ENCODE peak calls at places on chromosomes 7 and 10, in seven cellular contexts. B is A549, J is GM12878, O is tibial nerve, C is transverse colon, K is SK-N-SH, F is H1. P is an unnamed sample.

GRCh38 chr7:149771199-149771636 is 2.2 kb downstream of the ZNF467 start:
- DNase-seq in B (no peak), J (no peak), O (no peak), C (peak), K (no peak), F (no peak), P (peak)

GRCh38 chr7:16753932-16754571 is 497 bp downstream of the TSPAN13 start:
- DNase-seq in B (no peak), J (no peak), O (no peak), C (peak), K (peak), F (no peak), P (peak)

GRCh38 chr7:14834456-14834855 is 68.1 kb downstream of the DGKB start:
- DNase-seq in B (no peak), J (no peak), O (no peak), C (no peak), K (no peak), F (no peak), P (no peak)

GRCh38 chr10:88735661-88736060 is 24.2 kb upstream of the LIPN start:
- DNase-seq in B (no peak), J (no peak), O (no peak), C (no peak), K (no peak), F (no peak), P (no peak)

GRCh38 chr7:95471076-95471475 is 14.7 kb upstream of the ASB4 start:
- DNase-seq in B (no peak), J (no peak), O (no peak), C (no peak), K (no peak), F (no peak), P (no peak)

GRCh38 chr10:6647811-6648526 is 67.9 kb upstream of the PRKCQ start:
- DNase-seq in B (peak), J (no peak), O (no peak), C (peak), K (peak), F (peak), P (peak)

GRCh38 chr10:44008270-44008916 is 359.7 kb upstream of the ZNF32 start:
- DNase-seq in B (peak), J (peak), O (no peak), C (no peak), K (no peak), F (no peak), P (no peak)

GRCh38 chr7:26486153-26486552 is 194.5 kb downstream of the SNX10 start:
- DNase-seq in B (no peak), J (no peak), O (no peak), C (no peak), K (no peak), F (no peak), P (no peak)

GRCh38 chr7:36355490-36355889 is 34.2 kb upstream of the ANLN start:
- DNase-seq in B (no peak), J (no peak), O (no peak), C (no peak), K (peak), F (no peak), P (no peak)

GRCh38 chr10:124225468-124226270 is 132.3 kb upstream of the CHST15 start:
- DNase-seq in B (no peak), J (no peak), O (no peak), C (no peak), K (no peak), F (no peak), P (peak)

GRCh38 chr7:43076189-43076605 is 36.2 kb upstream of the HECW1 start:
- DNase-seq in B (no peak), J (peak), O (no peak), C (no peak), K (no peak), F (no peak), P (no peak)

GRCh38 chr10:31603245-31604087 is 284.4 kb downstream of the ZEB1 start:
- DNase-seq in B (peak), J (peak), O (peak), C (peak), K (peak), F (peak), P (peak)

GRCh38 chr10:48697821-48698764 is 13.4 kb downstream of the WDFY4 start:
- DNase-seq in B (no peak), J (no peak), O (no peak), C (no peak), K (no peak), F (no peak), P (no peak)

GRCh38 chr10:109456566-109457361 is 466.5 kb downstream of the XPNPEP1 start:
- DNase-seq in B (no peak), J (no peak), O (no peak), C (no peak), K (peak), F (no peak), P (no peak)

GRCh38 chr7:132569884-132570614 is 6.2 kb downstream of the PLXNA4 start:
- DNase-seq in B (no peak), J (no peak), O (no peak), C (no peak), K (no peak), F (no peak), P (no peak)

GRCh38 chr7:96775046-96775445 is 65.4 kb upstream of the SEM1 start:
- DNase-seq in B (no peak), J (no peak), O (no peak), C (no peak), K (no peak), F (no peak), P (no peak)

GRCh38 chr7:87570178-87570577 is 30.5 kb downstream of the ABCB1 start:
- DNase-seq in B (no peak), J (no peak), O (no peak), C (no peak), K (no peak), F (no peak), P (no peak)

GRCh38 chr10:72126184-72126871 is 38.0 kb upstream of the SPOCK2 start:
- DNase-seq in B (peak), J (no peak), O (no peak), C (no peak), K (peak), F (no peak), P (no peak)

GRCh38 chr7:128194533-128195282 is 46.4 kb upstream of the LEP start:
- DNase-seq in B (no peak), J (no peak), O (no peak), C (no peak), K (peak), F (no peak), P (no peak)

GRCh38 chr10:122462533-122463465 is 1.4 kb downstream of the HTRA1 start:
- DNase-seq in B (no peak), J (no peak), O (no peak), C (no peak), K (peak), F (no peak), P (no peak)

GRCh38 chr10:12081879-12082560 is 13.3 kb downstream of the DHTKD1 start:
- DNase-seq in B (no peak), J (no peak), O (no peak), C (no peak), K (no peak), F (no peak), P (no peak)

GRCh38 chr7:53988376-53988775 is 553.8 kb upstream of the VSTM2A start:
- DNase-seq in B (no peak), J (no peak), O (no peak), C (no peak), K (no peak), F (no peak), P (no peak)

GRCh38 chr10:109695988-109696387 is 227.3 kb downstream of the XPNPEP1 start:
- DNase-seq in B (no peak), J (no peak), O (no peak), C (no peak), K (no peak), F (no peak), P (no peak)

GRCh38 chr10:29773675-29774091 is 138.9 kb upstream of the SVIL start:
- DNase-seq in B (no peak), J (no peak), O (no peak), C (no peak), K (peak), F (no peak), P (no peak)

GRCh38 chr7:139230484-139230773 is 608 bp upstream of the UBN2 start:
- DNase-seq in B (no peak), J (no peak), O (no peak), C (no peak), K (no peak), F (no peak), P (no peak)

GRCh38 chr7:91020611-91021385 is 243.4 kb upstream of the FZD1 start:
- DNase-seq in B (no peak), J (no peak), O (no peak), C (no peak), K (no peak), F (no peak), P (no peak)

GRCh38 chr7:127239814-127240213 is 12.9 kb downstream of the GRM8 start:
- DNase-seq in B (no peak), J (no peak), O (no peak), C (no peak), K (no peak), F (no peak), P (no peak)

GRCh38 chr7:152966189-152966588 is 206.6 kb downstream of the ACTR3B start:
- DNase-seq in B (no peak), J (no peak), O (no peak), C (no peak), K (no peak), F (no peak), P (no peak)

GRCh38 chr10:116461680-116462079 is 34.0 kb downstream of the PNLIPRP3 start:
- DNase-seq in B (no peak), J (no peak), O (no peak), C (no peak), K (no peak), F (no peak), P (no peak)

GRCh38 chr7:140631006-140631405 is 9.6 kb downstream of the DENND2A start:
- DNase-seq in B (no peak), J (no peak), O (no peak), C (no peak), K (no peak), F (no peak), P (no peak)

GRCh38 chr10:114629083-114629823 is 28.8 kb downstream of the ABLIM1 start:
- DNase-seq in B (no peak), J (no peak), O (no peak), C (no peak), K (no peak), F (no peak), P (no peak)

GRCh38 chr10:110056822-110057221 is 49.0 kb downstream of the ADD3 start:
- DNase-seq in B (no peak), J (no peak), O (no peak), C (no peak), K (no peak), F (no peak), P (no peak)

GRCh38 chr10:88411772-88412349 is 171.3 kb downstream of the RNLS start:
- DNase-seq in B (no peak), J (no peak), O (no peak), C (no peak), K (no peak), F (no peak), P (no peak)

GRCh38 chr10:77600640-77601039 is 37.0 kb downstream of the KCNMA1 start:
- DNase-seq in B (no peak), J (no peak), O (no peak), C (no peak), K (no peak), F (no peak), P (no peak)

GRCh38 chr10:62437696-62438095 is 63.5 kb downstream of the ZNF365 start:
- DNase-seq in B (peak), J (no peak), O (no peak), C (no peak), K (peak), F (no peak), P (no peak)

GRCh38 chr10:119652361-119652760 is 1.2 kb downstream of the BAG3 start:
- DNase-seq in B (peak), J (no peak), O (no peak), C (no peak), K (no peak), F (no peak), P (no peak)

GRCh38 chr10:6743291-6743849 is 163.3 kb upstream of the PRKCQ start:
- DNase-seq in B (no peak), J (no peak), O (no peak), C (no peak), K (no peak), F (no peak), P (no peak)

GRCh38 chr7:69047166-69047760 is 551.0 kb upstream of the AUTS2 start:
- DNase-seq in B (no peak), J (no peak), O (no peak), C (no peak), K (no peak), F (no peak), P (no peak)

GRCh38 chr7:69049341-69049740 is 548.9 kb upstream of the AUTS2 start:
- DNase-seq in B (no peak), J (no peak), O (no peak), C (no peak), K (no peak), F (no peak), P (no peak)

GRCh38 chr7:69052447-69052846 is 545.8 kb upstream of the AUTS2 start:
- DNase-seq in B (no peak), J (no peak), O (no peak), C (no peak), K (no peak), F (no peak), P (no peak)
- TF ChIP-seq EP300 in B (no peak), J (no peak), O (no peak), C (no peak), K (no peak), F (no peak), P (no peak)

DNA sequence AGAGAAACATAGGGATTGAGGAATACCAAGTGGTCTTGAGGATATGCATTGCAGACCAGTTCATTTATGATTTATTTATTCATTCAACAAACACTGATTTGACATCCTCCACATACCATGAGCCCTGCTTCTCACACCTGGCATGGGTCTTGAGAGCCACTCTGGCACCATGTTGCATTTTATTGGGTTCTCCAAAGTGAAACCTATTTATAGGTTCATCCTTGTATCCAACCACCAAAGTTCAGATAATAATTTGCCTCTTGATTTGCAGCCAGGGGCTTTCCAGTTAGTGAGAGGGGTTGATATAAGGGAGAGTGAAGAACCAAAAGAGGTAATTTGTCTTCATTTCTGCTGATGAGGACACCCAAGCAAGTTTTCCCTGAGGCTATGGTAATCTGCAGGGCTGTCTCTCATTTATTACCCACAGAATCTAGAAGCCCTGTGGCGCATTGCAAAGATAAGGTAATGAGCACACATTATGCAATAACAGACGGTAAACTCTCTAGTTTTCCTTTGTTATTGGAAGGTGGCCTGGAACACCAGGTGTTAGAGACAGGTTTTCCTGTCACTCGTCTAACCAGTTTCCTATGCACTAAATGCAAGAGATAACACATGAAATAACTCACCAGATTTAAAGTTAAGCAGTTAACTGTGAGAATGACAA is 28.8 kb upstream of the ICA1 start:
- DNase-seq in B (no peak), J (no peak), O (no peak), C (no peak), K (peak), F (no peak), P (peak)
- TF ChIP-seq EP300 in B (no peak), J (no peak), O (no peak), C (no peak), K (peak), F (no peak), P (no peak)

DNA sequence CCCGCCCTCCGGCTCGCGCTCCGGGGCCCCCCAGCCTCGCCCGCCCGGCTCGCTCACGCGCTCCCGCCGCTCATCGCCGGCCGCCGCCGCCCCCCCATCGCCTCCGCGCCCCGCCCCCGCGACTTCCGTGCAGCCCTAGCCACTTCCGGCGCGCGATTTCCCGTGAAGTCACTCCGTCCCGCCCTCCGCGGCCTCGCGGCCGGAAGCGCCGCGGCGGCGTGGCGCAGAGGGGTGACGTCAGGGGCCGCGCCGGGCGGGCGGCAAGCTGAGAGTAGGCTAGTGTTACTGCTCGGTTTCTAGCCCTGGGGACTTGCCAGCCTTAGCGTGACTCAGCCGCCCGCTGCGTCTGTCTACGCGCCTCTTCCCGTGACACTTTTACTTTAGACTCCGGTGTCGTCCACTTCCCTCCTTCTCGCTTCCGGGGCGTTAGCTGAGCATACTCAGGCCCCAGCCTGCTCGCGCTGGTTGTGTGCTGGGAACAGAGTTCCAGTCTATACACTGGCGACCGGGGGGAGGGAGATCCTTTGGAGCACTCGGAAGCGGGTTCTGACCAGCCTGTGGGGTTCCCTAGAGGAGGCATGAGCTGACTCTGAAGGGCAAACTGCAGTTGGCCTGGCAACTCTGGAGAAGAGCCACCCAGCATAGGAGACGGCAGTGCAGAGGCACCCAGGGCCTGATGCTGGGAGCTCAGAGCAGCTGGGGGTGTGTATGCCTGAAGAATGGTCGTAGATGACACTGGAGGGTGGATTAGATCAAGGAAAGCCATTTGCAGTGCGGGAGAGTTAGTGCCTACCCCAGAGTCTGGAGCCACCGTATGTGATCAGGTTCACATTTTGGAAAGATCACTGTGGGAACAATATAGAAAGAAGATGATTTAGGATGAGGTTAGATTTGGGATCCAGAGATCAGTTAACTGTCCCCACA is at the start of gene PURB:
- DNase-seq in B (peak), J (peak), O (peak), C (peak), K (peak), F (peak), P (peak)
- TF ChIP-seq EP300 in B (no peak), J (peak), O (no peak), C (peak), K (peak), F (peak), P (no peak)

DNA sequence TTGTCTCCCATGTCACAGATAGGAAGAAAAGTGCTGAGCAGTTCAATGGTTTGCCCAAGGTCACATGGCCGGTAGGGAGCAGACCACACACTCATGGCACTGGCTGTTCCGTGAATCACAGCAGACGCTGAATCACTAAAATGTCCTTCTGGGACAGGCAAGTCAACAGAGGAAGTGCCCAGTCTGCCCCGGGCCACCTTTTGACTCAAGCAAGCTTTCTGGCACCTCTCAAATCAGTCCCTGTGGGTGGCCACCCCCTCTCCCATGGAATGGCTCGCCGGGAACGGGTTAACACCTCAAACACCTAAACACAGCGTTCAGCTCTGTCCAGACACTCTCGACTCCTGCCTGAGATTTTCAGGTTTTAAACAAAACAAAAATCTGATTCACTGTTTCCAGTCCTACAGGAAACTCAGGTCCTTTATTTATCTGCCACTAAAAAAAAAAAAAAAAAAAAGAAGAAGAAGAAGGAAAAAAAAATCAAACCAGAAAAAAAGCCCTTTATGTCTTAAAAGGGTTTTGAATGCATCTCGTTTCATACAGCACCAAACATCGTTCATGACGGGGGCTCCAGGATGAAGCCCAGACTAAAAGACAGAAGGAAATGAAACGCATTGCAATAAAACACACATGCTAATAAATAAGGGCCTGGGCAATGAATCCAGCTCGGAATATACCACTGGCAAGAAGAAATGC is 15.4 kb downstream of the CARD11 start:
- DNase-seq in B (peak), J (no peak), O (no peak), C (peak), K (peak), F (no peak), P (peak)
- TF ChIP-seq EP300 in B (peak), J (no peak), O (no peak), C (no peak), K (no peak), F (no peak), P (no peak)

DNA sequence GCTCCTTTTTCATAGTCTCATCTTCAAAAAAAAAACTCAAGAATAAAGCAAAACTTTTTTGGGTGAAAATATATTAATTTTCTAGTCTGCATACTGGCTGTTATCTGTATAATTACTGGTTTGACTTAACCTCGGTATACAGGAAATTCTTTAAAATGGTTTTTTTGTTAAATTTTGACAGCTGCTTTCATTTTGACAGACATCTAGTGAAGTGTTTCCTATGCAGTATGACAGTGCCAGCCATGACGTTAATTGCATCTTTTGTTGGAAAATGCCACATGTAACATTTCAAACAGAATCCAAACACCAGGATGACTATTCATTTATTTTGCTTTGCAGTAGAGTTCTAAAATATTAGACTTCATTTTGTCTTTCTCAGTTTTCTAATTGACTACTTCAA is 460.4 kb downstream of the NXPH1 start:
- DNase-seq in B (no peak), J (no peak), O (no peak), C (no peak), K (no peak), F (no peak), P (no peak)
- TF ChIP-seq EP300 in B (no peak), J (no peak), O (no peak), C (no peak), K (no peak), F (no peak), P (no peak)

GRCh38 chr10:102984086-102984485 is 66.0 kb downstream of the CNNM2 start:
- DNase-seq in B (no peak), J (no peak), O (no peak), C (no peak), K (no peak), F (no peak), P (no peak)

GRCh38 chr10:102985811-102986210 is 67.7 kb downstream of the CNNM2 start:
- DNase-seq in B (no peak), J (no peak), O (no peak), C (no peak), K (no peak), F (no peak), P (no peak)

GRCh38 chr10:102988404-102989314 is 70.6 kb downstream of the CNNM2 start:
- DNase-seq in B (no peak), J (no peak), O (no peak), C (no peak), K (no peak), F (no peak), P (no peak)
- TF ChIP-seq EP300 in B (no peak), J (no peak), O (no peak), C (no peak), K (no peak), F (no peak), P (no peak)